ENCODE peak calls at places on chromosomes 3 and 15, in ten cellular contexts. N is Peyer's patch, F is GM23248, V is upper lobe of right lung, X is transverse colon, U is PC-3, J is fibroblast of lung, Y is psoas muscle, L is esophagus squamous epithelium, B is neuronal stem cell. C is an unnamed sample.

GRCh38 chr15:58065445-58066041 is at the start of gene ALDH1A2:
- DNase-seq in V (peak), J (no peak), U (no peak), X (peak), N (no peak), B (peak), Y (peak), F (no peak), L (no peak), C (no peak)

GRCh38 chr3:33202581-33203457 is 15.8 kb downstream of the SUSD5 start:
- DNase-seq in U (peak), F (no peak), N (no peak), V (peak), J (no peak), Y (no peak), L (no peak), X (peak), B (no peak), C (no peak)

GRCh38 chr3:153293222-153293621 is 131.2 kb downstream of the RAP2B start:
- DNase-seq in L (no peak), F (peak), N (no peak), V (no peak), Y (no peak), B (no peak), X (no peak), U (peak), J (peak), C (no peak)

GRCh38 chr15:26298010-26298661 is 435.0 kb upstream of the ATP10A start:
- DNase-seq in J (no peak), V (no peak), N (no peak), B (no peak), Y (no peak), X (no peak), F (no peak), L (no peak), U (no peak), C (no peak)

GRCh38 chr3:18258492-18258891 is 166.6 kb downstream of the SATB1 start:
- DNase-seq in V (no peak), J (no peak), U (no peak), N (no peak), L (no peak), B (no peak), X (no peak), Y (no peak), F (no peak), C (no peak)

GRCh38 chr3:112653209-112653871 is 12.4 kb upstream of the CCDC80 start:
- DNase-seq in Y (no peak), L (no peak), J (peak), X (no peak), B (no peak), F (peak), V (no peak), N (no peak), U (peak), C (no peak)

GRCh38 chr3:8458711-8459110 is 42.9 kb upstream of the LMCD1 start:
- DNase-seq in B (no peak), N (no peak), J (peak), U (no peak), V (no peak), X (no peak), F (peak), Y (peak), L (no peak), C (no peak)

GRCh38 chr3:159732172-159733111 is 256.2 kb upstream of the IL12A start:
- DNase-seq in N (no peak), X (no peak), V (no peak), U (peak), Y (no peak), F (peak), L (no peak), B (peak), J (peak), C (no peak)

GRCh38 chr3:20999661-21000060 is 751.3 kb downstream of the ZNF385D start:
- DNase-seq in X (no peak), L (no peak), F (no peak), J (no peak), B (no peak), Y (no peak), N (no peak), U (peak), V (no peak), C (no peak)

GRCh38 chr3:41029356-41029755 is 169.9 kb upstream of the CTNNB1 start:
- DNase-seq in J (no peak), N (no peak), L (no peak), V (no peak), F (no peak), X (no peak), U (no peak), B (no peak), Y (no peak), C (no peak)

GRCh38 chr3:435161-435560 is 238.6 kb downstream of the CHL1 start:
- DNase-seq in N (no peak), F (no peak), U (peak), J (no peak), X (no peak), Y (no peak), L (no peak), B (no peak), V (no peak), C (no peak)

GRCh38 chr15:87597346-87598052 is 659.0 kb downstream of the NTRK3 start:
- DNase-seq in X (no peak), V (no peak), L (no peak), U (no peak), F (no peak), N (no peak), B (no peak), J (no peak), Y (no peak), C (no peak)

GRCh38 chr15:99157456-99157855 is 52.6 kb downstream of the SYNM start:
- DNase-seq in B (no peak), X (no peak), L (no peak), F (no peak), V (no peak), Y (no peak), J (peak), U (no peak), N (no peak), C (no peak)

GRCh38 chr15:60391722-60392340 is 6.0 kb downstream of the ANXA2 start:
- DNase-seq in F (peak), N (no peak), X (peak), J (no peak), B (no peak), L (no peak), U (no peak), Y (no peak), V (no peak), C (no peak)

GRCh38 chr3:66395635-66396034 is 105.2 kb downstream of the LRIG1 start:
- DNase-seq in X (no peak), B (no peak), L (no peak), U (no peak), Y (no peak), V (no peak), N (no peak), F (no peak), J (no peak), C (no peak)
- H3K27ac ChIP-seq in X (peak), B (no peak), L (no peak), U (no peak), Y (no peak), V (no peak), N (no peak), F (no peak), J (no peak), C (no peak)

GRCh38 chr3:186929186-186929585 is 1.1 kb upstream of the ST6GAL1 start:
- DNase-seq in V (no peak), Y (no peak), F (no peak), X (no peak), J (no peak), L (no peak), B (no peak), U (peak), N (no peak), C (no peak)
- H3K4me3 ChIP-seq in V (no peak), Y (peak), F (no peak), X (no peak), J (no peak), L (no peak), B (no peak), U (no peak), N (no peak), C (no peak)

GRCh38 chr3:35670408-35670807 is 31.1 kb downstream of the ARPP21 start:
- DNase-seq in U (no peak), X (no peak), B (no peak), Y (no peak), L (no peak), J (no peak), V (no peak), F (no peak), N (no peak), C (no peak)
- H3K27ac ChIP-seq in U (no peak), X (no peak), B (no peak), Y (peak), L (no peak), J (no peak), V (no peak), F (no peak), N (no peak), C (no peak)

GRCh38 chr3:80308637-80309036 is 540.8 kb upstream of the ROBO1 start:
- DNase-seq in Y (no peak), J (no peak), U (no peak), V (no peak), L (no peak), N (no peak), B (no peak), F (no peak), X (no peak), C (no peak)

GRCh38 chr3:80307844-80308243 is 540.0 kb upstream of the ROBO1 start:
- DNase-seq in L (no peak), B (no peak), F (no peak), V (no peak), Y (no peak), U (no peak), N (no peak), X (no peak), J (no peak), C (no peak)
- H3K4me3 ChIP-seq in L (no peak), B (no peak), F (no peak), V (no peak), Y (no peak), U (no peak), N (no peak), X (no peak), J (no peak), C (no peak)

GRCh38 chr15:79358069-79358468 is 47.2 kb downstream of the TMED3 start:
- DNase-seq in N (no peak), L (no peak), B (no peak), F (no peak), V (no peak), U (no peak), Y (no peak), J (no peak), X (no peak), C (no peak)
- H3K27ac ChIP-seq in N (no peak), L (no peak), B (no peak), F (no peak), V (no peak), U (no peak), Y (no peak), J (no peak), X (no peak), C (no peak)

DNA sequence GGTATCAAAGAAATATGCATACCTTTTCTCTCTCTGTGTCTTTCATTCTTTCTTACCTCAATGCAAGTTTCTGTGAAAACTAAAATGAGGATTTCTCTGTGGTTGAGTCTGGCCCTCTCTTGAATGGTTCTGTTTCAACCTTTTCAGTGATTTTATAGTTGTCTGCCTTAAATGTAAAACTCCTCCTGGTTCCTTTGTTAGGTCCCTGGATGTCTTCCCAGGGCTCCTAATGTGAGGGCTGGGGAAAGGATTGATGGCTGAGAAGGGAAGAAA is 90.6 kb upstream of the GRM7 start:
- DNase-seq in B (peak), J (no peak), V (no peak), U (no peak), L (no peak), X (no peak), Y (no peak), F (no peak), N (no peak), C (no peak)
- H3K4me3 ChIP-seq in B (no peak), J (no peak), V (no peak), U (peak), L (no peak), X (no peak), Y (no peak), F (no peak), N (no peak), C (no peak)

GRCh38 chr3:78848392-78849288 is 919.2 kb downstream of the ROBO1 start:
- DNase-seq in U (peak), V (no peak), L (no peak), N (no peak), X (no peak), Y (no peak), F (no peak), J (no peak), B (no peak), C (no peak)
- H3K27ac ChIP-seq in U (no peak), V (no peak), L (no peak), N (no peak), X (no peak), Y (no peak), F (no peak), J (no peak), B (no peak), C (no peak)

GRCh38 chr3:38458796-38459498 is 5.3 kb downstream of the ACVR2B start:
- DNase-seq in J (peak), X (peak), L (no peak), B (no peak), U (peak), F (no peak), N (no peak), V (peak), Y (peak), C (no peak)

GRCh38 chr3:38460377-38461085 is 6.8 kb downstream of the ACVR2B start:
- DNase-seq in B (no peak), L (no peak), U (no peak), N (no peak), V (no peak), F (no peak), J (no peak), Y (peak), X (no peak), C (no peak)

GRCh38 chr3:38457111-38458003 is 3.7 kb downstream of the ACVR2B start:
- DNase-seq in N (no peak), Y (no peak), U (no peak), V (no peak), B (no peak), J (no peak), F (no peak), X (no peak), L (no peak), C (no peak)

GRCh38 chr3:38461086-38461390 is 7.3 kb downstream of the ACVR2B start:
- DNase-seq in N (no peak), F (no peak), Y (no peak), U (no peak), V (no peak), J (no peak), X (no peak), L (no peak), B (no peak), C (no peak)

GRCh38 chr3:38459499-38460048 is 5.9 kb downstream of the ACVR2B start:
- DNase-seq in J (no peak), Y (no peak), N (no peak), V (no peak), B (no peak), F (no peak), L (no peak), X (no peak), U (no peak), C (no peak)
- H3K4me3 ChIP-seq in J (no peak), Y (peak), N (no peak), V (peak), B (no peak), F (no peak), L (peak), X (no peak), U (peak), C (no peak)

DNA sequence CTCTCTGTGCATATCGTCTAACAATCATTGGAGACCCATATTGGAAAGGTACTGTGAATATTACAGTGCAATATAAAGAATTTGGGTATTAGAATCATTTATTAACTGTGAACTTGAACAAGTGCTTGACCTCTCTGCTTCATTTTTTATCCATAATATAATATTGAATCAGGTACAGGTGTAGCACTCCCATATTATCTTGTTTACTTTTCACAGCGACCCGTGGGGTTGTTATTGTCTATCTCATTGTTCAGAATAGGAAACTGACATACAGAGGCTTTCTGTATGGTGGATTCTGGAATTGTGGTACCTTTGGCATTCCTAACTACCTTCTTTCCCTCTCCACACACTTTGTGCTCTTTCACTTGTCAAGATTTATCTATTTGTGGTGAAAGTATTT is 17.8 kb downstream of the SNRK start:
- DNase-seq in L (no peak), N (no peak), U (no peak), F (no peak), V (no peak), X (no peak), J (no peak), B (no peak), Y (no peak), C (no peak)
- H3K27ac ChIP-seq in L (no peak), N (no peak), U (no peak), F (no peak), V (no peak), X (no peak), J (no peak), B (no peak), Y (no peak), C (no peak)